ENCODE peak calls at places on chromosomes 7 and 10, in ten cellular contexts. One of them, this sample, is unnamed.

GRCh38 chr7:144780071-144780608 is 55.7 kb downstream of the TPK1 start:
- DNase-seq in endothelial cell: no peak
- DNase-seq in D721Med: no peak
- DNase-seq in neural crest cell: no peak
- DNase-seq in endodermal cell: no peak
- DNase-seq in COR-L47: no peak
- DNase-seq in HFF-Myc: no peak
- DNase-seq in Calu3: no peak
- DNase-seq in epithelial cell of esophagus: peak
- DNase-seq in stromal cell of bone marrow: peak
- DNase-seq in this sample: no peak

GRCh38 chr7:37420931-37421330 is 27.7 kb downstream of the ELMO1 start:
- DNase-seq in COR-L47: no peak
- DNase-seq in endodermal cell: no peak
- DNase-seq in epithelial cell of esophagus: no peak
- DNase-seq in stromal cell of bone marrow: no peak
- DNase-seq in D721Med: no peak
- DNase-seq in Calu3: no peak
- DNase-seq in neural crest cell: no peak
- DNase-seq in HFF-Myc: no peak
- DNase-seq in endothelial cell: no peak
- DNase-seq in this sample: no peak

GRCh38 chr10:100370561-100370975 is 23.5 kb downstream of the SCD start:
- DNase-seq in epithelial cell of esophagus: peak
- DNase-seq in COR-L47: no peak
- DNase-seq in stromal cell of bone marrow: peak
- DNase-seq in Calu3: peak
- DNase-seq in D721Med: no peak
- DNase-seq in endothelial cell: no peak
- DNase-seq in endodermal cell: no peak
- DNase-seq in neural crest cell: no peak
- DNase-seq in HFF-Myc: no peak
- DNase-seq in this sample: no peak

GRCh38 chr7:44073664-44074348 is 8.4 kb upstream of the PGAM2 start:
- DNase-seq in epithelial cell of esophagus: peak
- DNase-seq in Calu3: peak
- DNase-seq in neural crest cell: no peak
- DNase-seq in COR-L47: no peak
- DNase-seq in stromal cell of bone marrow: no peak
- DNase-seq in D721Med: no peak
- DNase-seq in endothelial cell: no peak
- DNase-seq in endodermal cell: peak
- DNase-seq in HFF-Myc: no peak
- DNase-seq in this sample: peak

GRCh38 chr7:86116-86515 is 106.3 kb upstream of the FAM20C start:
- DNase-seq in HFF-Myc: no peak
- DNase-seq in COR-L47: no peak
- DNase-seq in endothelial cell: no peak
- DNase-seq in endodermal cell: peak
- DNase-seq in Calu3: no peak
- DNase-seq in epithelial cell of esophagus: no peak
- DNase-seq in D721Med: no peak
- DNase-seq in neural crest cell: no peak
- DNase-seq in stromal cell of bone marrow: no peak
- DNase-seq in this sample: no peak

GRCh38 chr7:2525161-2525930 is 5.8 kb downstream of the LFNG start:
- DNase-seq in D721Med: no peak
- DNase-seq in endothelial cell: no peak
- DNase-seq in COR-L47: no peak
- DNase-seq in endodermal cell: no peak
- DNase-seq in epithelial cell of esophagus: no peak
- DNase-seq in stromal cell of bone marrow: no peak
- DNase-seq in Calu3: no peak
- DNase-seq in HFF-Myc: no peak
- DNase-seq in neural crest cell: no peak
- DNase-seq in this sample: no peak

GRCh38 chr7:139914306-139914747 is 85.3 kb downstream of the TBXAS1 start:
- DNase-seq in D721Med: no peak
- DNase-seq in stromal cell of bone marrow: peak
- DNase-seq in Calu3: no peak
- DNase-seq in COR-L47: no peak
- DNase-seq in epithelial cell of esophagus: peak
- DNase-seq in HFF-Myc: no peak
- DNase-seq in endodermal cell: no peak
- DNase-seq in neural crest cell: no peak
- DNase-seq in endothelial cell: no peak
- DNase-seq in this sample: no peak

GRCh38 chr7:117097860-117098259 is 144.6 kb downstream of the ST7 start:
- DNase-seq in HFF-Myc: no peak
- DNase-seq in Calu3: no peak
- DNase-seq in COR-L47: no peak
- DNase-seq in epithelial cell of esophagus: no peak
- DNase-seq in endothelial cell: no peak
- DNase-seq in stromal cell of bone marrow: no peak
- DNase-seq in endodermal cell: no peak
- DNase-seq in neural crest cell: no peak
- DNase-seq in D721Med: no peak
- DNase-seq in this sample: no peak

GRCh38 chr7:2024227-2024918 is 208.4 kb downstream of the MAD1L1 start:
- DNase-seq in COR-L47: no peak
- DNase-seq in D721Med: no peak
- DNase-seq in epithelial cell of esophagus: no peak
- DNase-seq in neural crest cell: no peak
- DNase-seq in Calu3: no peak
- DNase-seq in HFF-Myc: no peak
- DNase-seq in endothelial cell: no peak
- DNase-seq in stromal cell of bone marrow: no peak
- DNase-seq in endodermal cell: no peak
- DNase-seq in this sample: no peak

GRCh38 chr7:24821045-24821853 is 64.0 kb upstream of the GSDME start:
- DNase-seq in endodermal cell: no peak
- DNase-seq in Calu3: peak
- DNase-seq in stromal cell of bone marrow: no peak
- DNase-seq in COR-L47: peak
- DNase-seq in D721Med: no peak
- DNase-seq in endothelial cell: no peak
- DNase-seq in HFF-Myc: peak
- DNase-seq in epithelial cell of esophagus: peak
- DNase-seq in neural crest cell: no peak
- DNase-seq in this sample: no peak

GRCh38 chr7:129126314-129126713 is 18.2 kb upstream of the TSPAN33 start:
- DNase-seq in D721Med: no peak
- DNase-seq in neural crest cell: no peak
- DNase-seq in epithelial cell of esophagus: no peak
- DNase-seq in COR-L47: no peak
- DNase-seq in stromal cell of bone marrow: no peak
- DNase-seq in endodermal cell: peak
- DNase-seq in HFF-Myc: no peak
- DNase-seq in endothelial cell: no peak
- DNase-seq in Calu3: no peak
- DNase-seq in this sample: peak

GRCh38 chr10:104391969-104392296 is 38.3 kb downstream of the CFAP58 start:
- DNase-seq in stromal cell of bone marrow: no peak
- DNase-seq in COR-L47: no peak
- DNase-seq in Calu3: no peak
- DNase-seq in neural crest cell: no peak
- DNase-seq in HFF-Myc: no peak
- DNase-seq in D721Med: no peak
- DNase-seq in epithelial cell of esophagus: no peak
- DNase-seq in endothelial cell: no peak
- DNase-seq in endodermal cell: no peak
- DNase-seq in this sample: no peak

GRCh38 chr10:14063531-14064317 is 267.0 kb downstream of the FRMD4A start:
- DNase-seq in COR-L47: no peak
- DNase-seq in HFF-Myc: no peak
- DNase-seq in endodermal cell: no peak
- DNase-seq in endothelial cell: no peak
- DNase-seq in epithelial cell of esophagus: no peak
- DNase-seq in neural crest cell: no peak
- DNase-seq in stromal cell of bone marrow: peak
- DNase-seq in Calu3: no peak
- DNase-seq in D721Med: no peak
- DNase-seq in this sample: no peak

GRCh38 chr10:88848499-88848898 is 3.1 kb downstream of the ANKRD22 start:
- DNase-seq in stromal cell of bone marrow: peak
- DNase-seq in epithelial cell of esophagus: peak
- DNase-seq in neural crest cell: no peak
- DNase-seq in endothelial cell: no peak
- DNase-seq in endodermal cell: no peak
- DNase-seq in Calu3: no peak
- DNase-seq in D721Med: no peak
- DNase-seq in COR-L47: no peak
- DNase-seq in HFF-Myc: peak
- DNase-seq in this sample: no peak

GRCh38 chr10:131041361-131041916 is 270.1 kb downstream of the TCERG1L start:
- DNase-seq in COR-L47: peak
- DNase-seq in endodermal cell: no peak
- DNase-seq in Calu3: no peak
- DNase-seq in endothelial cell: no peak
- DNase-seq in HFF-Myc: no peak
- DNase-seq in epithelial cell of esophagus: no peak
- DNase-seq in stromal cell of bone marrow: no peak
- DNase-seq in D721Med: no peak
- DNase-seq in neural crest cell: no peak
- DNase-seq in this sample: no peak

GRCh38 chr10:124249812-124250432 is 156.5 kb upstream of the CHST15 start:
- DNase-seq in D721Med: no peak
- DNase-seq in endothelial cell: no peak
- DNase-seq in COR-L47: no peak
- DNase-seq in Calu3: no peak
- DNase-seq in stromal cell of bone marrow: no peak
- DNase-seq in HFF-Myc: no peak
- DNase-seq in endodermal cell: peak
- DNase-seq in neural crest cell: no peak
- DNase-seq in epithelial cell of esophagus: peak
- DNase-seq in this sample: peak

GRCh38 chr10:3464760-3465405 is 292.3 kb upstream of the PITRM1 start:
- DNase-seq in epithelial cell of esophagus: peak
- DNase-seq in neural crest cell: no peak
- DNase-seq in stromal cell of bone marrow: no peak
- DNase-seq in endothelial cell: no peak
- DNase-seq in D721Med: no peak
- DNase-seq in Calu3: no peak
- DNase-seq in COR-L47: no peak
- DNase-seq in endodermal cell: no peak
- DNase-seq in HFF-Myc: no peak
- DNase-seq in this sample: no peak

GRCh38 chr10:62560207-62560819 is 186.1 kb downstream of the ZNF365 start:
- DNase-seq in COR-L47: no peak
- DNase-seq in HFF-Myc: no peak
- DNase-seq in epithelial cell of esophagus: peak
- DNase-seq in D721Med: no peak
- DNase-seq in Calu3: no peak
- DNase-seq in endothelial cell: no peak
- DNase-seq in stromal cell of bone marrow: peak
- DNase-seq in endodermal cell: no peak
- DNase-seq in neural crest cell: no peak
- DNase-seq in this sample: no peak

GRCh38 chr10:767211-767610 is 77.7 kb upstream of the DIP2C start:
- DNase-seq in epithelial cell of esophagus: no peak
- DNase-seq in endodermal cell: no peak
- DNase-seq in endothelial cell: no peak
- DNase-seq in neural crest cell: no peak
- DNase-seq in COR-L47: no peak
- DNase-seq in D721Med: no peak
- DNase-seq in Calu3: no peak
- DNase-seq in HFF-Myc: no peak
- DNase-seq in stromal cell of bone marrow: no peak
- DNase-seq in this sample: no peak

GRCh38 chr7:131424219-131424822 is 96.6 kb downstream of the MKLN1 start:
- DNase-seq in epithelial cell of esophagus: peak
- DNase-seq in neural crest cell: no peak
- DNase-seq in endothelial cell: no peak
- DNase-seq in HFF-Myc: peak
- DNase-seq in D721Med: no peak
- DNase-seq in Calu3: no peak
- DNase-seq in stromal cell of bone marrow: peak
- DNase-seq in COR-L47: peak
- DNase-seq in endodermal cell: no peak
- DNase-seq in this sample: peak

GRCh38 chr7:63027075-63027474 is 971.6 kb upstream of the ZNF722 start:
- DNase-seq in endodermal cell: no peak
- DNase-seq in Calu3: no peak
- DNase-seq in neural crest cell: no peak
- DNase-seq in HFF-Myc: no peak
- DNase-seq in COR-L47: no peak
- DNase-seq in stromal cell of bone marrow: no peak
- DNase-seq in D721Med: no peak
- DNase-seq in endothelial cell: no peak
- DNase-seq in epithelial cell of esophagus: no peak
- DNase-seq in this sample: no peak

GRCh38 chr7:129612112-129613015 is 844 bp downstream of the NRF1 start:
- DNase-seq in endothelial cell: peak
- DNase-seq in endodermal cell: peak
- DNase-seq in D721Med: no peak
- DNase-seq in Calu3: peak
- DNase-seq in HFF-Myc: no peak
- DNase-seq in COR-L47: peak
- DNase-seq in epithelial cell of esophagus: peak
- DNase-seq in neural crest cell: peak
- DNase-seq in stromal cell of bone marrow: no peak
- DNase-seq in this sample: no peak

This sample was measured in iPS-NIHi11.